ENCODE peak calls at places on chromosomes 13 and 19, in five cellular contexts. One of them, this sample, is unnamed.

GRCh38 chr19:6828698-6829633 is 56.5 kb downstream of the VAV1 start:
- DNase-seq in GM23338: peak; percentile 83
- DNase-seq in neural progenitor cell: no peak
- DNase-seq in SK-N-SH: no peak
- DNase-seq in OCI-LY7: peak; percentile 85
- DNase-seq in this sample: peak; percentile 10

GRCh38 chr13:73522937-73523336 is 464.1 kb downstream of the KLF5 start:
- DNase-seq in GM23338: peak; percentile 34
- DNase-seq in neural progenitor cell: no peak
- DNase-seq in SK-N-SH: no peak
- DNase-seq in OCI-LY7: no peak
- DNase-seq in this sample: no peak

GRCh38 chr19:41542622-41543021 is 33.3 kb upstream of the CEACAM21 start:
- DNase-seq in GM23338: no peak
- DNase-seq in neural progenitor cell: no peak
- DNase-seq in SK-N-SH: no peak
- DNase-seq in OCI-LY7: no peak
- DNase-seq in this sample: no peak

GRCh38 chr13:22107549-22107948 is 436.7 kb downstream of the FGF9 start:
- DNase-seq in GM23338: no peak
- DNase-seq in neural progenitor cell: no peak
- DNase-seq in SK-N-SH: no peak
- DNase-seq in OCI-LY7: no peak
- DNase-seq in this sample: no peak

GRCh38 chr13:48731957-48732569 is 78.3 kb downstream of the CYSLTR2 start:
- DNase-seq in GM23338: peak; percentile 82
- DNase-seq in neural progenitor cell: peak; percentile 73
- DNase-seq in SK-N-SH: peak; percentile 44
- DNase-seq in OCI-LY7: peak; percentile 33
- DNase-seq in this sample: peak; percentile 49

GRCh38 chr13:47499358-47500150 is 501.5 kb downstream of the SUCLA2 start:
- DNase-seq in GM23338: no peak
- DNase-seq in neural progenitor cell: no peak
- DNase-seq in SK-N-SH: no peak
- DNase-seq in OCI-LY7: no peak
- DNase-seq in this sample: peak; percentile 92

GRCh38 chr13:37868691-37869505 is 674 bp downstream of the TRPC4 start:
- DNase-seq in GM23338: peak; percentile 59
- DNase-seq in neural progenitor cell: peak; percentile 71
- DNase-seq in SK-N-SH: no peak
- DNase-seq in OCI-LY7: no peak
- DNase-seq in this sample: peak; percentile 54

GRCh38 chr13:50080158-50080855 is 65.1 kb downstream of the KCNRG start:
- DNase-seq in GM23338: peak; percentile 31
- DNase-seq in neural progenitor cell: peak; percentile 41
- DNase-seq in SK-N-SH: peak; percentile 12
- DNase-seq in OCI-LY7: peak; percentile 57
- DNase-seq in this sample: peak; percentile 64

GRCh38 chr19:29012457-29012856 is 200.5 kb downstream of the UQCRFS1 start:
- DNase-seq in GM23338: no peak
- DNase-seq in neural progenitor cell: peak; percentile 44
- DNase-seq in SK-N-SH: no peak
- DNase-seq in OCI-LY7: no peak
- DNase-seq in this sample: no peak

GRCh38 chr13:99501952-99502310 is 659 bp downstream of the TM9SF2 start:
- DNase-seq in GM23338: peak; percentile 26
- DNase-seq in neural progenitor cell: no peak
- DNase-seq in SK-N-SH: no peak
- DNase-seq in OCI-LY7: peak; percentile 18
- DNase-seq in this sample: peak; percentile 72

GRCh38 chr13:110266983-110267382 is 40.0 kb downstream of the COL4A1 start:
- DNase-seq in GM23338: peak; percentile 60
- DNase-seq in neural progenitor cell: peak; percentile 89
- DNase-seq in SK-N-SH: peak; percentile 58
- DNase-seq in OCI-LY7: no peak
- DNase-seq in this sample: no peak

GRCh38 chr19:14023404-14024235 is 4.3 kb upstream of the RLN3 start:
- DNase-seq in GM23338: peak; percentile 90
- DNase-seq in neural progenitor cell: peak; percentile 74
- DNase-seq in SK-N-SH: peak; percentile 81
- DNase-seq in OCI-LY7: no peak
- DNase-seq in this sample: peak; percentile 73

GRCh38 chr19:6091771-6092291 is 18.5 kb downstream of the RFX2 start:
- DNase-seq in GM23338: no peak
- DNase-seq in neural progenitor cell: no peak
- DNase-seq in SK-N-SH: no peak
- DNase-seq in OCI-LY7: no peak
- DNase-seq in this sample: peak; percentile 68

GRCh38 chr13:23509781-23510543 is 60.2 kb upstream of the TNFRSF19 start:
- DNase-seq in GM23338: no peak
- DNase-seq in neural progenitor cell: no peak
- DNase-seq in SK-N-SH: no peak
- DNase-seq in OCI-LY7: no peak
- DNase-seq in this sample: peak; percentile 82

GRCh38 chr19:8835446-8835845 is 3.3 kb downstream of the MBD3L1 start:
- DNase-seq in GM23338: no peak
- DNase-seq in neural progenitor cell: no peak
- DNase-seq in SK-N-SH: no peak
- DNase-seq in OCI-LY7: no peak
- DNase-seq in this sample: no peak

GRCh38 chr13:91241249-91241648 is 106.2 kb upstream of the MIR17HG start:
- DNase-seq in GM23338: no peak
- DNase-seq in neural progenitor cell: no peak
- DNase-seq in SK-N-SH: no peak
- DNase-seq in OCI-LY7: no peak
- DNase-seq in this sample: no peak

GRCh38 chr13:76023644-76024043 is 387.5 kb downstream of the LMO7 start:
- DNase-seq in GM23338: no peak
- DNase-seq in neural progenitor cell: no peak
- DNase-seq in SK-N-SH: no peak
- DNase-seq in OCI-LY7: no peak
- DNase-seq in this sample: peak; percentile 20

GRCh38 chr19:34171877-34172660 is at the start of gene LSM14A:
- DNase-seq in GM23338: peak; percentile 94
- DNase-seq in neural progenitor cell: peak; percentile 97
- DNase-seq in SK-N-SH: peak; percentile 97
- DNase-seq in OCI-LY7: peak; percentile 93
- DNase-seq in this sample: peak; percentile 97

GRCh38 chr13:66513728-66514127 is 716.4 kb downstream of the PCDH9 start:
- DNase-seq in GM23338: no peak
- DNase-seq in neural progenitor cell: no peak
- DNase-seq in SK-N-SH: no peak
- DNase-seq in OCI-LY7: no peak
- DNase-seq in this sample: no peak

GRCh38 chr13:110957931-110958330 is 43.1 kb upstream of the ANKRD10 start:
- DNase-seq in GM23338: no peak
- DNase-seq in neural progenitor cell: no peak
- DNase-seq in SK-N-SH: no peak
- DNase-seq in OCI-LY7: no peak
- DNase-seq in this sample: no peak

GRCh38 chr13:99968521-99969367 is 2.8 kb downstream of the ZIC5 start:
- DNase-seq in GM23338: peak; percentile 68
- DNase-seq in neural progenitor cell: peak; percentile 70
- DNase-seq in SK-N-SH: peak; percentile 67
- DNase-seq in OCI-LY7: no peak
- DNase-seq in this sample: peak; percentile 53

GRCh38 chr19:6324757-6325156 is 8.7 kb downstream of the ACER1 start:
- DNase-seq in GM23338: no peak
- DNase-seq in neural progenitor cell: no peak
- DNase-seq in SK-N-SH: no peak
- DNase-seq in OCI-LY7: no peak
- DNase-seq in this sample: no peak

GRCh38 chr13:61417171-61417570 is 1.5 kb upstream of the PCDH20 start:
- DNase-seq in GM23338: no peak
- DNase-seq in neural progenitor cell: no peak
- DNase-seq in SK-N-SH: no peak
- DNase-seq in OCI-LY7: no peak
- DNase-seq in this sample: no peak

GRCh38 chr13:33751151-33751550 is 66.8 kb upstream of the RFC3 start:
- DNase-seq in GM23338: no peak
- DNase-seq in neural progenitor cell: no peak
- DNase-seq in SK-N-SH: no peak
- DNase-seq in OCI-LY7: no peak
- DNase-seq in this sample: peak; percentile 75

GRCh38 chr19:12913011-12913561 is 6.0 kb downstream of the SYCE2 start:
- DNase-seq in GM23338: peak; percentile 79
- DNase-seq in neural progenitor cell: peak; percentile 84
- DNase-seq in SK-N-SH: peak; percentile 77
- DNase-seq in OCI-LY7: no peak
- DNase-seq in this sample: peak; percentile 76

GRCh38 chr19:32464279-32464678 is 58.7 kb downstream of the DPY19L3 start:
- DNase-seq in GM23338: no peak
- DNase-seq in neural progenitor cell: no peak
- DNase-seq in SK-N-SH: peak; percentile 37
- DNase-seq in OCI-LY7: peak; percentile 13
- DNase-seq in this sample: peak; percentile 24

GRCh38 chr19:7067716-7068115 is 1.8 kb upstream of the ZNF557 start:
- DNase-seq in GM23338: no peak
- DNase-seq in neural progenitor cell: no peak
- DNase-seq in SK-N-SH: no peak
- DNase-seq in OCI-LY7: no peak
- DNase-seq in this sample: peak; percentile 48

GRCh38 chr19:35879770-35880317 is 11.5 kb downstream of the APLP1 start:
- DNase-seq in GM23338: peak; percentile 99
- DNase-seq in neural progenitor cell: peak; percentile 98
- DNase-seq in SK-N-SH: peak; percentile 79
- DNase-seq in OCI-LY7: peak; percentile 64
- DNase-seq in this sample: peak; percentile 99

GRCh38 chr19:42282810-42283247 is 13.8 kb downstream of the CIC start:
- DNase-seq in GM23338: no peak
- DNase-seq in neural progenitor cell: no peak
- DNase-seq in SK-N-SH: no peak
- DNase-seq in OCI-LY7: no peak
- DNase-seq in this sample: no peak

GRCh38 chr13:113880651-113881611 is 17.1 kb upstream of the GAS6 start:
- DNase-seq in GM23338: no peak
- DNase-seq in neural progenitor cell: no peak
- DNase-seq in SK-N-SH: no peak
- DNase-seq in OCI-LY7: no peak
- DNase-seq in this sample: no peak

GRCh38 chr19:35901854-35902661 is at the start of gene HCST:
- DNase-seq in GM23338: no peak
- DNase-seq in neural progenitor cell: no peak
- DNase-seq in SK-N-SH: no peak
- DNase-seq in OCI-LY7: peak; percentile 77
- DNase-seq in this sample: peak; percentile 81

GRCh38 chr13:44969858-44970484 is 19.3 kb downstream of the NUFIP1 start:
- DNase-seq in GM23338: peak; percentile 87
- DNase-seq in neural progenitor cell: peak; percentile 82
- DNase-seq in SK-N-SH: peak; percentile 53
- DNase-seq in OCI-LY7: peak; percentile 32
- DNase-seq in this sample: peak; percentile 78

GRCh38 chr19:49677901-49678674 is 1.0 kb downstream of the PRMT1 start:
- DNase-seq in GM23338: peak; percentile 97
- DNase-seq in neural progenitor cell: peak; percentile 95
- DNase-seq in SK-N-SH: peak; percentile 81
- DNase-seq in OCI-LY7: peak; percentile 85
- DNase-seq in this sample: peak; percentile 74

GRCh38 chr19:45767410-45767880 is 1.6 kb downstream of the SIX5 start:
- DNase-seq in GM23338: peak; percentile 79
- DNase-seq in neural progenitor cell: peak; percentile 88
- DNase-seq in SK-N-SH: no peak
- DNase-seq in OCI-LY7: no peak
- DNase-seq in this sample: peak; percentile 92

GRCh38 chr19:49925486-49925885 is 3.5 kb upstream of the ATF5 start:
- DNase-seq in GM23338: no peak
- DNase-seq in neural progenitor cell: no peak
- DNase-seq in SK-N-SH: no peak
- DNase-seq in OCI-LY7: no peak
- DNase-seq in this sample: no peak

GRCh38 chr19:7176792-7177191 is 107.3 kb downstream of the ZNF557 start:
- DNase-seq in GM23338: no peak
- DNase-seq in neural progenitor cell: no peak
- DNase-seq in SK-N-SH: no peak
- DNase-seq in OCI-LY7: no peak
- DNase-seq in this sample: no peak

GRCh38 chr13:99370476-99371272 is 63.5 kb upstream of the GPR183 start:
- DNase-seq in GM23338: no peak
- DNase-seq in neural progenitor cell: no peak
- DNase-seq in SK-N-SH: no peak
- DNase-seq in OCI-LY7: no peak
- DNase-seq in this sample: no peak

GRCh38 chr13:81927347-81927746 is 1586.4 kb upstream of the SPRY2 start:
- DNase-seq in GM23338: peak; percentile 41
- DNase-seq in neural progenitor cell: peak; percentile 6
- DNase-seq in SK-N-SH: no peak
- DNase-seq in OCI-LY7: no peak
- DNase-seq in this sample: no peak

GRCh38 chr13:71798723-71799122 is 68.3 kb downstream of the DACH1 start:
- DNase-seq in GM23338: no peak
- DNase-seq in neural progenitor cell: peak; percentile 37
- DNase-seq in SK-N-SH: no peak
- DNase-seq in OCI-LY7: no peak
- DNase-seq in this sample: no peak

GRCh38 chr19:43555185-43555770 is 20.0 kb downstream of the XRCC1 start:
- DNase-seq in GM23338: peak; percentile 93
- DNase-seq in neural progenitor cell: peak; percentile 82
- DNase-seq in SK-N-SH: peak; percentile 85
- DNase-seq in OCI-LY7: peak; percentile 68
- DNase-seq in this sample: peak; percentile 73

GRCh38 chr19:1943661-1944087 is 2.7 kb downstream of the CSNK1G2 start:
- DNase-seq in GM23338: no peak
- DNase-seq in neural progenitor cell: no peak
- DNase-seq in SK-N-SH: no peak
- DNase-seq in OCI-LY7: no peak
- DNase-seq in this sample: no peak
- TF ChIP-seq EZH2phosphoT487 in GM23338: no peak
- TF ChIP-seq EZH2phosphoT487 in neural progenitor cell: no peak
- TF ChIP-seq EZH2phosphoT487 in SK-N-SH: no peak
- TF ChIP-seq EZH2phosphoT487 in OCI-LY7: no peak
- TF ChIP-seq EZH2phosphoT487 in this sample: no peak

GRCh38 chr13:93244918-93245280 is 18.3 kb downstream of the GPC6 start:
- DNase-seq in GM23338: no peak
- DNase-seq in neural progenitor cell: no peak
- DNase-seq in SK-N-SH: no peak
- DNase-seq in OCI-LY7: no peak
- DNase-seq in this sample: peak; percentile 89
- H2AFZ ChIP-seq in GM23338: no peak overlapping the region
- H2AFZ ChIP-seq in neural progenitor cell: no peak overlapping the region
- H2AFZ ChIP-seq in SK-N-SH: peak overlapping the region; percentile 33
- H2AFZ ChIP-seq in OCI-LY7: no peak overlapping the region
- H2AFZ ChIP-seq in this sample: peak overlapping the region; percentile 69

GRCh38 chr19:55352746-55353145 is 1.8 kb downstream of the COX6B2 start:
- DNase-seq in GM23338: no peak
- DNase-seq in neural progenitor cell: no peak
- DNase-seq in SK-N-SH: no peak
- DNase-seq in OCI-LY7: no peak
- DNase-seq in this sample: no peak
- TF ChIP-seq EZH2phosphoT487 in GM23338: no peak
- TF ChIP-seq EZH2phosphoT487 in neural progenitor cell: no peak
- TF ChIP-seq EZH2phosphoT487 in SK-N-SH: no peak
- TF ChIP-seq EZH2phosphoT487 in OCI-LY7: no peak
- TF ChIP-seq EZH2phosphoT487 in this sample: no peak

GRCh38 chr19:40445945-40446784 is 2.0 kb upstream of the SERTAD3 start:
- DNase-seq in GM23338: peak; percentile 81
- DNase-seq in neural progenitor cell: peak; percentile 78
- DNase-seq in SK-N-SH: no peak
- DNase-seq in OCI-LY7: no peak
- DNase-seq in this sample: peak; percentile 67
- H2AFZ ChIP-seq in GM23338: no peak overlapping the region
- H2AFZ ChIP-seq in neural progenitor cell: peak overlapping the region; percentile 53
- H2AFZ ChIP-seq in SK-N-SH: no peak overlapping the region
- H2AFZ ChIP-seq in OCI-LY7: no peak overlapping the region
- H2AFZ ChIP-seq in this sample: peak overlapping the region; percentile 94